ENCODE peak calls at places on chromosome 11, in seven cellular contexts. K is endodermal cell; I is colonic mucosa; P is naive thymus-derived CD4-positive, alpha-beta T cell; Q is foreskin fibroblast; Y is AG04449; C is PC-3. G is an unnamed sample.

GRCh38 chr11:3738241-3738640 is 59.1 kb downstream of the NUP98 start:
- DNase-seq in K (no peak), C (no peak), P (no peak), I (no peak), Q (no peak), Y (peak; percentile 16), G (no peak)

GRCh38 chr11:118938491-118939411 is 13.0 kb upstream of the BCL9L start:
- DNase-seq in K (peak; percentile 41), I (no peak), P (no peak), Y (no peak), Q (no peak), C (peak; percentile 99), G (no peak)

GRCh38 chr11:8093931-8094575 is 13.0 kb downstream of the TUB start:
- DNase-seq in I (peak; percentile 52), P (no peak), K (peak; percentile 17), C (no peak), Q (no peak), Y (no peak), G (no peak)

GRCh38 chr11:45580399-45580798 is 85.0 kb downstream of the CHST1 start:
- DNase-seq in K (peak; percentile 87), Q (peak; percentile 20), P (no peak), C (peak; percentile 43), I (no peak), Y (no peak), G (no peak)

GRCh38 chr11:112616292-112617088 is 344.7 kb upstream of the NCAM1 start:
- DNase-seq in I (no peak), Y (no peak), Q (no peak), P (no peak), C (no peak), K (no peak), G (no peak)

GRCh38 chr11:19080579-19080993 is 20.1 kb upstream of the MRGPRX2 start:
- DNase-seq in P (no peak), C (peak; percentile 95), Y (peak; percentile 28), I (no peak), K (no peak), Q (peak; percentile 95), G (no peak)

GRCh38 chr11:76783901-76784813 is 1.0 kb downstream of the TSKU start:
- DNase-seq in I (peak; percentile 53), P (no peak), Y (no peak), C (peak; percentile 80), Q (peak; percentile 77), K (peak; percentile 96), G (no peak)

GRCh38 chr11:28963189-28963588 is 855.0 kb downstream of the METTL15 start:
- DNase-seq in I (no peak), C (peak; percentile 37), Y (peak; percentile 60), Q (peak; percentile 46), P (no peak), K (no peak), G (no peak)

GRCh38 chr11:111272420-111272819 is 25.9 kb upstream of the POU2AF3 start:
- DNase-seq in K (no peak), Q (no peak), Y (no peak), I (no peak), C (no peak), P (no peak), G (no peak)

GRCh38 chr11:72209101-72209500 is 7.5 kb upstream of the FOLR2 start:
- DNase-seq in K (peak; percentile 47), P (no peak), C (no peak), Y (no peak), Q (no peak), I (no peak), G (no peak)

GRCh38 chr11:38060930-38061329 is 1462.9 kb upstream of the RAG2 start:
- DNase-seq in C (peak; percentile 11), K (no peak), Y (no peak), I (no peak), Q (no peak), P (no peak), G (no peak)

GRCh38 chr11:69293819-69294505 is at the start of gene MYEOV:
- DNase-seq in I (peak; percentile 89), Y (no peak), C (peak; percentile 92), Q (no peak), K (peak; percentile 93), P (no peak), G (no peak)

GRCh38 chr11:68691402-68691784 is 7.0 kb downstream of the GAL start:
- DNase-seq in Y (no peak), P (no peak), Q (no peak), C (no peak), I (no peak), K (peak; percentile 53), G (no peak)

GRCh38 chr11:84947970-84948600 is 679.1 kb downstream of the DLG2 start:
- DNase-seq in I (no peak), Y (no peak), P (no peak), Q (no peak), K (peak; percentile 55), C (peak; percentile 25), G (no peak)

GRCh38 chr11:126348806-126349582 is 6.5 kb upstream of the ST3GAL4 start:
- DNase-seq in I (no peak), P (no peak), C (no peak), Y (no peak), K (no peak), Q (no peak), G (no peak)

GRCh38 chr11:5690216-5690615 is 626 bp downstream of the TRIM22 start:
- DNase-seq in C (no peak), P (no peak), Y (no peak), I (no peak), K (no peak), Q (no peak), G (no peak)

GRCh38 chr11:46977038-46977818 is 40.7 kb downstream of the CSTPP1 start:
- DNase-seq in Y (no peak), K (peak; percentile 80), I (no peak), P (no peak), C (no peak), Q (no peak), G (no peak)

GRCh38 chr11:105610796-105611361 is 1.0 kb downstream of the GRIA4 start:
- DNase-seq in Q (no peak), C (no peak), K (peak; percentile 44), P (no peak), I (no peak), Y (no peak), G (no peak)
- H3K4me3 ChIP-seq in Q (peak overlapping the region; percentile 67), C (no peak overlapping the region), K (peak overlapping the region; percentile 81), P (no peak overlapping the region), I (no peak overlapping the region), Y (peak overlapping the region; percentile 48), G (no peak overlapping the region)

DNA sequence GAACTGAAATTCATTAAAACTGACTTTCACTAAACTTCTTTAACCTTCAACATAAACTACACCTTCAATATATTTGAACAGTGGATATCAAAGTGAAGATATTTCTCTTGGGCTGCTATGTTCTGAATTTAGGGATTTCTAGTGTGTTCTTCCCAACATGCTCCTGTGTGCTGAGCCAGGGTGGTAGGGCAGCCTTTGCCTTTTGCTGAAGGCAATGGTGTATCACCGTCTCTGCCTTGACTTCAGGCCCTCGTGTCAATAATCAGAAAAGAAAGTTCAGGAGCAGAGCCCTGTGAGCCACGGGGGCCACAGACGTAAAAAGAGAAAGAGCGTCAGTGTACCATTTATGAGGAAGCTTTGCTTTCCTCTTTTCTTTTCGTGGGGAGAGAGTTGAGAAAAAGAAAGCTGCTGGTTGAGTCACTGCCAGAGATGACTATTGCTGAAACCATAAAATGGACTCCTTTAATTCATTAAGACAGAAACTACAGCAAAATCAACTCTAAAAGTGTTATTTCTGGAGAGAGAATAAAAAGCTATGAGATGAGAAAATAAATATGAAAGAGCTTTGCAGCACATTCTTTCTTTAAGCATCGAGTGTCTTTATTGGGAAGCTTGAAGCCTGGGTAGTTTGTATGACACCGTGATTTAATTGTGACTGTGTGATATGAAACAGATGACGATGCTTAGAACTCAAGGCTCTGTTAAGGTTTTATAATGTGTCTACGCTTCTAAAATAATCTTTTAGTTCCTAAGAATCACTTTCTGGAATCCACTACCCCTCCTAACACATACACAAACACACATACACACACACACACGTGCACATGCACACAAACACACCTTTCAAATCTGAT is 271.8 kb upstream of the MTNR1B start:
- DNase-seq in P (no peak), Q (no peak), Y (no peak), C (peak; percentile 8), K (no peak), I (no peak), G (no peak)
- H3K4me3 ChIP-seq in P (no peak overlapping the region), Q (peak overlapping the region; percentile 43), Y (peak overlapping the region; percentile 36), C (no peak overlapping the region), K (no peak overlapping the region), I (no peak overlapping the region), G (no peak overlapping the region)

DNA sequence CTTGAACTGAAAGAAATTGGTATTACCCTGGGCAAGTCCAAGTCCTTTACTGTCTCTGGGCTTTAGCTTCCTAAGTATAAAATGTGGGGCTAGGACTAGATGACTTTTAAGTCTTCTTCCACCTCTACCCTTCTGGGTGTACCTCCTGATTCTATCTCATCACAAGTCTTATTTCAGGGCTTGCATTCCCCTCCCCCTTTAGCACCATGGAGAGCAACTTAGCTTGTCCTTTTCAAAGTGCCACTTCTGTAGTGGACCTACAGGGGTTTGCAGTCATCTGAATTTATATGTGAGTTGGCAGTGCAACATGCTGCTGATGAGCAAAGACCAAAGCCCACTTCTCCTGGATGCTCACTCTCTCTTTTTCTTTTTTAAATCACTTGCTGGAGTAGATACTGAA is 184.8 kb downstream of the NELL1 start:
- DNase-seq in P (no peak), Q (no peak), K (peak; percentile 68), I (no peak), Y (no peak), C (no peak), G (no peak)
- H3K4me3 ChIP-seq in P (no peak overlapping the region), Q (no peak overlapping the region), K (no peak overlapping the region), I (no peak overlapping the region), Y (no peak overlapping the region), C (no peak overlapping the region), G (no peak overlapping the region)

GRCh38 chr11:83035070-83035854 is 36.4 kb downstream of the RAB30 start:
- DNase-seq in Q (peak; percentile 30), Y (no peak), C (no peak), I (no peak), P (no peak), K (no peak), G (no peak)

GRCh38 chr11:83036701-83037100 is 35.0 kb downstream of the RAB30 start:
- DNase-seq in Y (no peak), Q (no peak), K (no peak), I (no peak), P (no peak), C (no peak), G (no peak)

GRCh38 chr11:83034673-83035014 is 37.1 kb downstream of the RAB30 start:
- DNase-seq in Q (no peak), I (no peak), K (no peak), C (no peak), P (no peak), Y (no peak), G (no peak)

GRCh38 chr11:83033367-83033766 is 38.3 kb downstream of the RAB30 start:
- DNase-seq in P (no peak), K (no peak), Q (no peak), I (no peak), Y (no peak), C (no peak), G (no peak)

DNA sequence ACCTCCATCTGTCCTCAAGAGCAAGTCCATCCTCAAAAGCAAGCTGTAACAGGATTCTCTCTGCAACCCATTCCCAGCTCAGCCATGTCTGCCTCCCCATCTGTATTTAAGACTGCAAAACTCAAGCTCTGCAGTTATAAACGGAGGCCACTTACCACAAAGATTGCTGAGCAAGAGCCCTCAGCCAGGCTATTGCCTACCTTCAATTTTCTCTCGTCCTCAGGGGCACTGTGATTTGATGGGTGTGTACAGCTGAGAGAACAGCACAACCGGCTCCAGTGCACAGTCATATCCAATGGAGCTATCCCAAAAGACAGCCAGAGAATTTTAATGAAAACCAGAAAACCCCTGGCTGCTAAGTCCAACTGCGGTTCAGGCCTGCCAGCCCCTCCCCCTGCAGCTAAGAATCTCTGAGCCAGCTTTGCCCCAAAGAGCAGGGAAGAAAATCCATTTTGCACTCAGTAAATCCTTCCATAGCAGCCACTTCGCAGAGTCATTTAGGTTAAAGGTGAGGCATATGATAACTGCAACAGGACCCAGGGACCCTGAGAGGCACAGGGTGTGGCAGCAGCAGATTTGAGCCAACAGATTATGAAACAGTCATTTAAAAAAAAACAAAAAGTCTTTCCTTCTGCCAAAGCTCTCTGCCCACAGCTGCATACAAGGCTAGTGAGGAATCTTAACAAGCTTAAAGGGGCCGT is 37.6 kb downstream of the RAB30 start:
- DNase-seq in C (peak; percentile 73), Q (peak; percentile 88), Y (no peak), K (peak; percentile 66), P (no peak), I (peak; percentile 48), G (no peak)
- H3K4me3 ChIP-seq in C (peak overlapping the region; percentile 26), Q (peak overlapping the region; percentile 34), Y (peak overlapping the region; percentile 50), K (peak overlapping the region; percentile 68), P (no peak overlapping the region), I (no peak overlapping the region), G (no peak overlapping the region)